ENCODE peak calls at places on chromosomes 2 and 18, in six cellular contexts. W is upper lobe of right lung; I is effector memory CD4-positive, alpha-beta T cell; O is aorta; M is mammary epithelial cell; V is fibroblast of lung. A is an unnamed sample.

GRCh38 chr2:8623958-8624591 is 57.8 kb upstream of the ID2 start:
- DNase-seq in O (no peak), M (no peak), I (no peak), V (no peak), W (no peak), A (no peak)

GRCh38 chr2:96760986-96761832 is 507 bp downstream of the CNNM4 start:
- DNase-seq in O (peak; percentile 82), W (peak; percentile 77), V (peak; percentile 27), M (no peak), I (no peak), A (peak; percentile 70)

GRCh38 chr2:57759822-57760300 is 286.7 kb upstream of the VRK2 start:
- DNase-seq in O (peak; percentile 95), V (peak; percentile 73), M (peak; percentile 58), I (peak; percentile 20), W (peak; percentile 88), A (peak; percentile 91)

GRCh38 chr2:71667256-71668182 is 214.2 kb downstream of the DYSF start:
- DNase-seq in I (no peak), W (no peak), V (no peak), M (no peak), O (peak; percentile 71), A (no peak)

GRCh38 chr18:51029378-51029693 is 677 bp upstream of the SMAD4 start:
- DNase-seq in M (no peak), W (no peak), O (no peak), V (no peak), I (no peak), A (no peak)

GRCh38 chr2:173288561-173288960 is 66.1 kb upstream of the CDCA7 start:
- DNase-seq in V (peak; percentile 6), O (no peak), W (no peak), I (no peak), M (peak; percentile 82), A (no peak)

GRCh38 chr2:66477125-66477842 is 42.4 kb downstream of the MEIS1 start:
- DNase-seq in M (no peak), W (no peak), O (no peak), I (no peak), V (peak; percentile 68), A (no peak)

GRCh38 chr2:73839653-73840411 is 11.1 kb downstream of the STAMBP start:
- DNase-seq in O (no peak), M (no peak), I (no peak), V (no peak), W (no peak), A (no peak)

GRCh38 chr2:218152777-218153176 is 14.0 kb downstream of the CXCR1 start:
- DNase-seq in O (no peak), W (no peak), V (no peak), M (peak; percentile 89), I (no peak), A (peak; percentile 78)

GRCh38 chr18:11040823-11041712 is 108.3 kb downstream of the PIEZO2 start:
- DNase-seq in O (no peak), I (no peak), W (no peak), V (peak; percentile 80), M (peak; percentile 1), A (no peak)

GRCh38 chr2:88350262-88350640 is 102.2 kb downstream of the FOXI3 start:
- DNase-seq in W (no peak), M (no peak), I (no peak), V (no peak), O (no peak), A (no peak)

GRCh38 chr2:85191157-85191556 is 58.0 kb downstream of the TCF7L1 start:
- DNase-seq in W (no peak), O (no peak), M (no peak), V (no peak), I (no peak), A (no peak)

GRCh38 chr2:75090770-75091515 is 108.4 kb downstream of the TACR1 start:
- DNase-seq in I (no peak), V (no peak), M (no peak), O (no peak), W (no peak), A (no peak)

GRCh38 chr2:236661762-236662110 is 92.1 kb downstream of the ACKR3 start:
- DNase-seq in I (no peak), V (no peak), M (no peak), W (no peak), O (no peak), A (no peak)

GRCh38 chr18:39481281-39481680 is 1915.7 kb upstream of the CELF4 start:
- DNase-seq in V (peak; percentile 61), I (no peak), O (no peak), W (no peak), M (no peak), A (no peak)

GRCh38 chr2:129872438-129872837 is 107.0 kb upstream of the RAB6C start:
- DNase-seq in I (no peak), M (peak; percentile 21), O (no peak), V (no peak), W (no peak), A (no peak)

GRCh38 chr2:36333350-36334012 is 22.1 kb upstream of the CRIM1 start:
- DNase-seq in W (no peak), I (no peak), O (no peak), V (no peak), M (peak; percentile 42), A (no peak)

GRCh38 chr18:61388010-61388409 is 54.8 kb downstream of the CDH20 start:
- DNase-seq in M (no peak), W (no peak), V (peak; percentile 2), O (no peak), I (no peak), A (no peak)

GRCh38 chr2:130288467-130289403 is 54.0 kb upstream of the IMP4 start:
- DNase-seq in M (no peak), W (no peak), I (no peak), V (no peak), O (no peak), A (no peak)

GRCh38 chr18:44839239-44839666 is 158.6 kb downstream of the SETBP1 start:
- DNase-seq in I (peak; percentile 13), W (peak; percentile 76), O (peak; percentile 88), M (peak; percentile 57), V (peak; percentile 69), A (peak; percentile 35)

GRCh38 chr2:42799881-42800280 is 7.5 kb upstream of the HAAO start:
- DNase-seq in W (no peak), M (no peak), I (no peak), V (peak; percentile 26), O (no peak), A (no peak)

GRCh38 chr2:28991462-28991861 is 10.4 kb downstream of the TOGARAM2 start:
- DNase-seq in I (no peak), O (no peak), W (no peak), M (no peak), V (no peak), A (no peak)

GRCh38 chr18:37487400-37487831 is 78.2 kb downstream of the CELF4 start:
- DNase-seq in O (no peak), I (no peak), V (no peak), W (no peak), M (no peak), A (no peak)

GRCh38 chr18:40004246-40004645 is 1950.8 kb upstream of the PIK3C3 start:
- DNase-seq in V (no peak), M (no peak), W (no peak), I (no peak), O (no peak), A (no peak)

GRCh38 chr2:76080154-76080553 is 369.4 kb upstream of the GCFC2 start:
- DNase-seq in V (no peak), M (no peak), O (no peak), I (no peak), W (no peak), A (no peak)

GRCh38 chr18:48541747-48542108 is 2.9 kb downstream of the CTIF start:
- DNase-seq in O (no peak), I (no peak), W (no peak), M (no peak), V (no peak), A (no peak)
- H3K4me1 ChIP-seq in O (peaks cover 1% of the 10 kb centered on the region), I (peaks cover 3% of the 10 kb centered on the region), W (peaks cover 26% of the 10 kb centered on the region), M (peaks cover 47% of the 10 kb centered on the region), V (peaks cover 25% of the 10 kb centered on the region), A (peaks cover 25% of the 10 kb centered on the region)

GRCh38 chr18:75209129-75209951 is at the start of gene PTGR3:
- DNase-seq in W (peak; percentile 93), O (peak; percentile 92), I (peak; percentile 74), M (peak; percentile 81), V (peak; percentile 87), A (peak; percentile 87)
- H3K27ac ChIP-seq in W (peak within 1 kb of the TSS; percentile 98), O (peak within 1 kb of the TSS; percentile 81), I (peak within 1 kb of the TSS; percentile 81), M (peak within 1 kb of the TSS; percentile 74), V (peak within 1 kb of the TSS; percentile 76), A (peak within 1 kb of the TSS; percentile 97)

DNA sequence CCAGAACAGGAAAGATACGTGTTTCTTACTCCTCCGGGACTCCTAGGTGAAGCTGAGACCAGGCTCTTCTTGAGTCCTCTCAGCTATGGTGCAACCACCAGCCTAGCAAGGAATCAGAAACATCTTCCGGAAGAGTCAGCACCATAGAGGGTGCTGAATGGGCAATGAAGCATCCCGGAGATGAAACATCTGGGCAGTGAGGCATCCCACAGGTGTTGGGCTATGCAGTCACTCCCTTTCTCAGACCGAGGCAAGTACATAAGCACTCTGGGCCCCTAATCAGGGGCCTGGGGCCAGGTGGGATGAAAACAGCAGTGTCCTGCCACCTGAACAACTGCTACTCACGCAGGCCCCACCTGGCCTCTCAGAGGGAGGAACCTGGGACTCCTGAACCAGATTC is 1.4 kb upstream of the CAPN10 start:
- DNase-seq in O (peak; percentile 42), W (peak; percentile 26), I (no peak), V (no peak), M (peak; percentile 12), A (no peak)
- H3K4me1 ChIP-seq in O (no peaks in the 10 kb centered on the region), W (peaks cover 38% of the 10 kb centered on the region), I (peaks cover 26% of the 10 kb centered on the region), V (peaks cover 13% of the 10 kb centered on the region), M (peaks cover 59% of the 10 kb centered on the region), A (peaks cover 17% of the 10 kb centered on the region)

GRCh38 chr2:64108842-64109241 is 35.4 kb downstream of the PELI1 start:
- DNase-seq in V (no peak), O (no peak), I (no peak), W (no peak), M (peak; percentile 28), A (no peak)
- H3K27ac ChIP-seq in V (no peak overlapping the region), O (no peak overlapping the region), I (no peak overlapping the region), W (no peak overlapping the region), M (peak overlapping the region; percentile 26), A (no peak overlapping the region)

DNA sequence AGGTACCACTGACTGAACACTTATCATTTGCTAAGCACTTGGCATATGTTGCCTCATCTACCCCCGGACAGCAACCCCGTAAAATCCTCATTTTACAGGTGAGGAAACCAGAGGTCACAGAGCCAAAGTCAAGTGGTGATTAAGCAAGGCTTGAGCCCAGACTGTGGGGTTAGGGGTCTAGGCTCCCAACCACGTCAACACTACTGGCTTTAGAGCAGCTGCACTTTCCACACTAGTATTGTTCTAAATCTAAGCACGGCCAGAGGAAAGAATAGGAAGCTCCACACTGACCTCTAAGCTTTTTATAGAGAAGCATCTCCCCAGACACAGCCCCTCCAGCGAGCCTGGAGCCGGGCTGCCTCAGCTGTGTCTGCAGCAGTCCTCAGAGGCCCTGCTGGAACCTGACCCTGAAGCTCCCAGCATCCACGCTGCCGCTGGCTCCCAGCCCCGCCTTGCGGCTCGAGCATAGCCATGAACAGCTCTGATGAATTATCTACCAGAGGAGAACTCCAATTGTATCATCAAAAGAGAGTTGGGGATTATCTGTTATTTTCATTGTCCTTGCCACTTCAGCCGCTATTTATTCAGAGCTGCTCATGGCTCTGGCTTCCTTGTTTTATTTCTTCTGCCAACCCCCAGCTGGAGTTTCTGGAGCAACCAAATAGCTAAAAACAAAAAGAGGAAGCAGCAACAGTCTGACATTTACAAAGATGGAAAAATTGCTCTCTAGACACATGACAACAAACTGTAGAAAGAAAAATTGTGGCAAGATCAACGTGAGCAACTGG is 62.2 kb upstream of the RTN4 start:
- DNase-seq in W (peak; percentile 69), O (peak; percentile 90), I (no peak), M (no peak), V (peak; percentile 79), A (peak; percentile 33)
- H3K4me1 ChIP-seq in W (peaks cover 23% of the 10 kb centered on the region), O (peaks cover 3% of the 10 kb centered on the region), I (no peaks in the 10 kb centered on the region), M (peaks cover 9% of the 10 kb centered on the region), V (peaks cover 43% of the 10 kb centered on the region), A (peaks cover 20% of the 10 kb centered on the region)

GRCh38 chr2:24048662-24049484 is 668 bp upstream of the FKBP1B start:
- DNase-seq in V (no peak), M (peak; percentile 6), I (no peak), W (no peak), O (no peak), A (no peak)
- H3K27ac ChIP-seq in V (no peak overlapping the region), M (peak overlapping the region; percentile 46), I (no peak overlapping the region), W (no peak overlapping the region), O (no peak overlapping the region), A (no peak overlapping the region)